ENCODE peak calls at places on chromosomes 12 and 14, in five cellular contexts. One of them, this sample, is unnamed.

GRCh38 chr14:100740196-100740825 is 13.6 kb downstream of the DLK1 start:
- DNase-seq in natural killer cell: peak; percentile 4
- DNase-seq in endodermal cell: no peak
- DNase-seq in CD14-positive monocyte: no peak
- DNase-seq in CD8-positive, alpha-beta T cell: no peak
- DNase-seq in this sample: no peak

GRCh38 chr12:118360785-118361404 is 11.8 kb downstream of the TAOK3 start:
- DNase-seq in CD8-positive, alpha-beta T cell: no peak
- DNase-seq in natural killer cell: no peak
- DNase-seq in endodermal cell: no peak
- DNase-seq in CD14-positive monocyte: no peak
- DNase-seq in this sample: no peak

GRCh38 chr14:99073401-99073800 is 198.6 kb downstream of the BCL11B start:
- DNase-seq in natural killer cell: no peak
- DNase-seq in CD14-positive monocyte: no peak
- DNase-seq in CD8-positive, alpha-beta T cell: no peak
- DNase-seq in endodermal cell: no peak
- DNase-seq in this sample: no peak

GRCh38 chr14:96090441-96091148 is 51.4 kb downstream of the C14orf132 start:
- DNase-seq in endodermal cell: no peak
- DNase-seq in natural killer cell: no peak
- DNase-seq in CD14-positive monocyte: no peak
- DNase-seq in CD8-positive, alpha-beta T cell: no peak
- DNase-seq in this sample: no peak

GRCh38 chr12:88472775-88473174 is 107.5 kb downstream of the KITLG start:
- DNase-seq in CD8-positive, alpha-beta T cell: no peak
- DNase-seq in natural killer cell: no peak
- DNase-seq in CD14-positive monocyte: no peak
- DNase-seq in endodermal cell: no peak
- DNase-seq in this sample: no peak

GRCh38 chr14:64755661-64756265 is 51.5 kb downstream of the PLEKHG3 start:
- DNase-seq in CD8-positive, alpha-beta T cell: peak; percentile 40
- DNase-seq in CD14-positive monocyte: no peak
- DNase-seq in endodermal cell: no peak
- DNase-seq in natural killer cell: peak; percentile 39
- DNase-seq in this sample: no peak

GRCh38 chr14:30375280-30375892 is 183.6 kb upstream of the G2E3 start:
- DNase-seq in CD14-positive monocyte: peak; percentile 59
- DNase-seq in natural killer cell: no peak
- DNase-seq in CD8-positive, alpha-beta T cell: peak; percentile 27
- DNase-seq in endodermal cell: peak; percentile 91
- DNase-seq in this sample: peak; percentile 67

GRCh38 chr12:29241821-29242591 is 92.9 kb downstream of the FAR2 start:
- DNase-seq in natural killer cell: no peak
- DNase-seq in endodermal cell: peak; percentile 81
- DNase-seq in CD8-positive, alpha-beta T cell: no peak
- DNase-seq in CD14-positive monocyte: peak; percentile 89
- DNase-seq in this sample: peak; percentile 52

GRCh38 chr14:96824283-96824682 is 27.1 kb downstream of the VRK1 start:
- DNase-seq in CD14-positive monocyte: no peak
- DNase-seq in endodermal cell: no peak
- DNase-seq in natural killer cell: no peak
- DNase-seq in CD8-positive, alpha-beta T cell: no peak
- DNase-seq in this sample: no peak

GRCh38 chr14:101917413-101918124 is 46.8 kb upstream of the DYNC1H1 start:
- DNase-seq in CD14-positive monocyte: no peak
- DNase-seq in endodermal cell: peak; percentile 66
- DNase-seq in natural killer cell: no peak
- DNase-seq in CD8-positive, alpha-beta T cell: no peak
- DNase-seq in this sample: no peak

GRCh38 chr12:29023436-29024076 is 125.5 kb upstream of the FAR2 start:
- DNase-seq in natural killer cell: no peak
- DNase-seq in CD8-positive, alpha-beta T cell: no peak
- DNase-seq in CD14-positive monocyte: no peak
- DNase-seq in endodermal cell: peak; percentile 51
- DNase-seq in this sample: peak; percentile 33

GRCh38 chr12:91951571-91951970 is 194.1 kb downstream of the BTG1 start:
- DNase-seq in endodermal cell: no peak
- DNase-seq in CD14-positive monocyte: no peak
- DNase-seq in natural killer cell: no peak
- DNase-seq in CD8-positive, alpha-beta T cell: no peak
- DNase-seq in this sample: no peak

GRCh38 chr12:93521225-93521854 is 51.1 kb upstream of the SOCS2 start:
- DNase-seq in endodermal cell: peak; percentile 65
- DNase-seq in natural killer cell: no peak
- DNase-seq in CD14-positive monocyte: no peak
- DNase-seq in CD8-positive, alpha-beta T cell: no peak
- DNase-seq in this sample: no peak

GRCh38 chr12:39627914-39628313 is 8.3 kb upstream of the ABCD2 start:
- DNase-seq in endodermal cell: no peak
- DNase-seq in natural killer cell: no peak
- DNase-seq in CD8-positive, alpha-beta T cell: no peak
- DNase-seq in CD14-positive monocyte: no peak
- DNase-seq in this sample: no peak

GRCh38 chr12:29728033-29728432 is 55.7 kb downstream of the TMTC1 start:
- DNase-seq in CD14-positive monocyte: no peak
- DNase-seq in CD8-positive, alpha-beta T cell: no peak
- DNase-seq in endodermal cell: no peak
- DNase-seq in natural killer cell: no peak
- DNase-seq in this sample: no peak

GRCh38 chr14:60760648-60761364 is 26.2 kb downstream of the MNAT1 start:
- DNase-seq in natural killer cell: no peak
- DNase-seq in CD14-positive monocyte: no peak
- DNase-seq in CD8-positive, alpha-beta T cell: no peak
- DNase-seq in endodermal cell: no peak
- DNase-seq in this sample: peak; percentile 52

GRCh38 chr12:42846782-42847181 is 257.2 kb upstream of the PRICKLE1 start:
- DNase-seq in natural killer cell: no peak
- DNase-seq in endodermal cell: peak; percentile 62
- DNase-seq in CD8-positive, alpha-beta T cell: no peak
- DNase-seq in CD14-positive monocyte: no peak
- DNase-seq in this sample: no peak

DNA sequence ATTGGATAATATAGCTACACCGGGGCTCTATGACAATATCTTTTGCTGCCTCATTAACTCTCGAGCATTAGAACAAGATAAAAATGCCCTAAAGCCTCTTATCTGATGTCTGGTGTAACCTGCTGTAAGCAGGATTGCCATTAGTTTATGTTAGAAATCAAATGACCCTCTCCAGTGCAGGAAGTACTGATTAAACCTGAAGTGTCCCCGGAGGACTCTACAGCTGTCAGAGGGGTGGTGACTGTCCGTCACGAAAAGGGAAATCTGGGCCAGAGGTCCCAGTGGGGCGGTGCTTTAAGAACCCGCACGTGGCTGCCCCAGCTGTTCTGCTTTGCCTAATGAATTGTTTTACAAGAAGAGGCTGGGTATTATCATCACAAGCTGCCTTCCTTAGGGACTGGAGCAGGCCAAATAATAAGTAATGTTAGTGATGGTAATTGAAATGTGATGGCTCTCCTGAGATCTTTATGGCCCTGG is 55.7 kb downstream of the LIN52 start:
- DNase-seq in CD14-positive monocyte: no peak
- DNase-seq in CD8-positive, alpha-beta T cell: no peak
- DNase-seq in natural killer cell: no peak
- DNase-seq in endodermal cell: no peak
- DNase-seq in this sample: no peak
- TF ChIP-seq CTCF in CD14-positive monocyte: no peak
- TF ChIP-seq CTCF in CD8-positive, alpha-beta T cell: no peak
- TF ChIP-seq CTCF in natural killer cell: no peak
- TF ChIP-seq CTCF in endodermal cell: no peak
- TF ChIP-seq CTCF in this sample: no peak

GRCh38 chr12:58268080-58268479 is 326.7 kb downstream of the ATP23 start:
- DNase-seq in CD8-positive, alpha-beta T cell: no peak
- DNase-seq in endodermal cell: no peak
- DNase-seq in CD14-positive monocyte: no peak
- DNase-seq in natural killer cell: no peak
- DNase-seq in this sample: no peak
- TF ChIP-seq CTCF in CD8-positive, alpha-beta T cell: no peak
- TF ChIP-seq CTCF in endodermal cell: no peak
- TF ChIP-seq CTCF in CD14-positive monocyte: no peak
- TF ChIP-seq CTCF in natural killer cell: no peak
- TF ChIP-seq CTCF in this sample: no peak

DNA sequence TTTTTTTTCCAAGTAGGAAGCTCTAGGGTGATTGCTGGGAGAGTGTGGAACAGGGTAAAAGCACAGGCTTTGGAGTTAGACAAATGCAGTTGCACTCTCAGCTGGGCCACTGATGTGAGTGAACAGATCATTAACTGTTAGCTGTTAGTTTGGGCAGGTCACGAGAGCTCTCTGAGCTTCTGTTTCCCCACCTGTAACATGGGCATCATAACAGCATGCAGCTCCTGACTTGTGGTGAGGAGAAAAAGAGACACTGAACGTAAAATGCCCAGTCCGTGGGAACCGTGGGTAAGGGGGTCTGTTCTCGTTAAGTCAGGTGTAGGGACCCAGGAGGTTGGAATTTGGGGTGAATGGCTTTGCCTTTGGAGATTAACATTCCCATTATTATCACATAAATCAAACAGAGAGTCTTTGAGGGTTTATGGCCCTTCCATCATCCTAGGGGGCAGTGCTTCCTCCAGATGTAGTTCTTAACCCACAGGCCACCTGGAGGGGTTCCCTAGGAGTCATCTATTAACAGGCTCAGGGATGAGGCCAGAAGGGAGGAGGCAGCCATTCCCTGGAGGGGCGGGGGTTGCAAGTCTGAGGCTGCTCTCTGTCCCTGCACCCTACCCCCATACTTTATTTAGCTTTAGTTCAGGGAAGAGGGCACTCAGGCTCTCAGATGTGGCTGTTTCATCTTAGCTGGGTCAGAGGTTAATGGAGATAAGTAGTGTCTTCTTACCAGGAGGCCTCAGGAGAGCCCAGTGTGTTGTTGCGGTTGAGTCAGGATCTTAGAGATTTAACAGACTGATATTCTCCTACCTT is 135.3 kb downstream of the DACT1 start:
- DNase-seq in endodermal cell: peak; percentile 68
- DNase-seq in natural killer cell: no peak
- DNase-seq in CD8-positive, alpha-beta T cell: no peak
- DNase-seq in CD14-positive monocyte: no peak
- DNase-seq in this sample: no peak
- TF ChIP-seq CTCF in endodermal cell: peak; percentile 54
- TF ChIP-seq CTCF in natural killer cell: no peak
- TF ChIP-seq CTCF in CD8-positive, alpha-beta T cell: no peak
- TF ChIP-seq CTCF in CD14-positive monocyte: no peak
- TF ChIP-seq CTCF in this sample: no peak

GRCh38 chr12:124517260-124518050 is 50.0 kb downstream of the NCOR2 start:
- DNase-seq in endodermal cell: no peak
- DNase-seq in CD14-positive monocyte: no peak
- DNase-seq in natural killer cell: no peak
- DNase-seq in CD8-positive, alpha-beta T cell: no peak
- DNase-seq in this sample: peak; percentile 83
- TF ChIP-seq CTCF in endodermal cell: no peak
- TF ChIP-seq CTCF in CD14-positive monocyte: no peak
- TF ChIP-seq CTCF in natural killer cell: no peak
- TF ChIP-seq CTCF in CD8-positive, alpha-beta T cell: no peak
- TF ChIP-seq CTCF in this sample: no peak

GRCh38 chr12:57737467-57738141 is 938 bp downstream of the AGAP2 start:
- DNase-seq in natural killer cell: no peak
- DNase-seq in endodermal cell: peak; percentile 85
- DNase-seq in CD8-positive, alpha-beta T cell: no peak
- DNase-seq in CD14-positive monocyte: no peak
- DNase-seq in this sample: no peak
- TF ChIP-seq CTCF in natural killer cell: no peak
- TF ChIP-seq CTCF in endodermal cell: peak; percentile 57
- TF ChIP-seq CTCF in CD8-positive, alpha-beta T cell: no peak
- TF ChIP-seq CTCF in CD14-positive monocyte: no peak
- TF ChIP-seq CTCF in this sample: no peak